ENCODE peak calls at places on chromosomes 11 and 22, in six cellular contexts. One of them, this sample, is unnamed.

GRCh38 chr11:2312232-2313042 is 10.6 kb downstream of the TSPAN32 start:
- DNase-seq in endothelial cell: no peak
- DNase-seq in Peyer's patch: peak; percentile 43
- DNase-seq in AG04450: no peak
- DNase-seq in esophagus squamous epithelium: no peak
- DNase-seq in HFF-Myc: peak; percentile 17
- DNase-seq in this sample: no peak

GRCh38 chr22:50304528-50305392 is 2.7 kb downstream of the PLXNB2 start:
- DNase-seq in esophagus squamous epithelium: no peak
- DNase-seq in Peyer's patch: peak; percentile 68
- DNase-seq in endothelial cell: no peak
- DNase-seq in AG04450: no peak
- DNase-seq in HFF-Myc: no peak
- DNase-seq in this sample: no peak

GRCh38 chr22:37267128-37267587 is 15.2 kb upstream of the CYTH4 start:
- DNase-seq in esophagus squamous epithelium: no peak
- DNase-seq in endothelial cell: peak; percentile 83
- DNase-seq in AG04450: no peak
- DNase-seq in HFF-Myc: no peak
- DNase-seq in Peyer's patch: peak; percentile 63
- DNase-seq in this sample: peak; percentile 80

GRCh38 chr11:121482231-121483129 is 29.7 kb upstream of the SORL1-AS1 start:
- DNase-seq in endothelial cell: no peak
- DNase-seq in HFF-Myc: no peak
- DNase-seq in esophagus squamous epithelium: no peak
- DNase-seq in AG04450: no peak
- DNase-seq in Peyer's patch: no peak
- DNase-seq in this sample: peak; percentile 33

GRCh38 chr11:57493507-57494503 is 21.7 kb downstream of the SLC43A1 start:
- DNase-seq in Peyer's patch: peak; percentile 73
- DNase-seq in AG04450: no peak
- DNase-seq in HFF-Myc: no peak
- DNase-seq in endothelial cell: peak; percentile 62
- DNase-seq in esophagus squamous epithelium: no peak
- DNase-seq in this sample: peak; percentile 64

GRCh38 chr11:77800445-77800844 is 20.1 kb downstream of the RSF1 start:
- DNase-seq in AG04450: no peak
- DNase-seq in Peyer's patch: no peak
- DNase-seq in HFF-Myc: no peak
- DNase-seq in endothelial cell: no peak
- DNase-seq in esophagus squamous epithelium: no peak
- DNase-seq in this sample: no peak

GRCh38 chr22:24414523-24414922 is 12.9 kb upstream of the ADORA2A start:
- DNase-seq in HFF-Myc: no peak
- DNase-seq in endothelial cell: no peak
- DNase-seq in esophagus squamous epithelium: no peak
- DNase-seq in Peyer's patch: peak; percentile 24
- DNase-seq in AG04450: no peak
- DNase-seq in this sample: no peak

GRCh38 chr11:111435046-111435698 is 56.1 kb upstream of the POU2AF1 start:
- DNase-seq in esophagus squamous epithelium: no peak
- DNase-seq in Peyer's patch: no peak
- DNase-seq in HFF-Myc: no peak
- DNase-seq in AG04450: no peak
- DNase-seq in endothelial cell: no peak
- DNase-seq in this sample: no peak

GRCh38 chr22:47369431-47370015 is 607.1 kb downstream of the TBC1D22A start:
- DNase-seq in HFF-Myc: no peak
- DNase-seq in Peyer's patch: no peak
- DNase-seq in AG04450: no peak
- DNase-seq in endothelial cell: no peak
- DNase-seq in esophagus squamous epithelium: no peak
- DNase-seq in this sample: no peak

GRCh38 chr11:67628710-67629385 is 889 bp downstream of the NUDT8 start:
- DNase-seq in Peyer's patch: no peak
- DNase-seq in HFF-Myc: no peak
- DNase-seq in AG04450: no peak
- DNase-seq in endothelial cell: no peak
- DNase-seq in esophagus squamous epithelium: no peak
- DNase-seq in this sample: no peak

GRCh38 chr22:37604875-37605274 is 3.8 kb upstream of the GGA1 start:
- DNase-seq in endothelial cell: no peak
- DNase-seq in AG04450: no peak
- DNase-seq in Peyer's patch: no peak
- DNase-seq in esophagus squamous epithelium: no peak
- DNase-seq in HFF-Myc: no peak
- DNase-seq in this sample: no peak

GRCh38 chr11:128874406-128874805 is 7.3 kb upstream of the KCNJ1 start:
- DNase-seq in esophagus squamous epithelium: no peak
- DNase-seq in endothelial cell: no peak
- DNase-seq in Peyer's patch: no peak
- DNase-seq in AG04450: no peak
- DNase-seq in HFF-Myc: no peak
- DNase-seq in this sample: no peak

DNA sequence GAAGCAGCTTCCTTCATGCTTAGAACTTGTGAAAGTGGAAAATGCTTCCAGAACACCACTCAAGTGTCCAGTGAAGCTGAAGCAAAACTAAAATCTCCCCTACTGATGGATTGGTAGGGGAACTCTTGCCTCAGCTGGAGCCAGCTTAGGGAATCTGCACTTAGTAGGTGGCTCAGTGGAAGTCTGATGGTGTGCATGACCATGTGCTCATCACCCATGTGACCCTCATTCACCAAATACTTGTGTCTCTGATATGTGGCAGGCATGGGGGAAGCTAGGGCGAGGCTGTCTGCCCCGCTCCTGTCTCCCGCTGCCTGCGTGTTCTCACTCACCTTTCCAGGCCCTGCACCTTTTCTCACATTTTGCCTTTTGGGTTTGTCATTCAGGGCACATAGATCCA is 7.2 kb downstream of the TEAD1 start:
- DNase-seq in endothelial cell: no peak
- DNase-seq in esophagus squamous epithelium: no peak
- DNase-seq in HFF-Myc: no peak
- DNase-seq in AG04450: no peak
- DNase-seq in Peyer's patch: no peak
- DNase-seq in this sample: no peak
- TF ChIP-seq CTCF in endothelial cell: no peak
- TF ChIP-seq CTCF in esophagus squamous epithelium: no peak
- TF ChIP-seq CTCF in HFF-Myc: no peak
- TF ChIP-seq CTCF in AG04450: no peak
- TF ChIP-seq CTCF in Peyer's patch: no peak
- TF ChIP-seq CTCF in this sample: no peak

GRCh38 chr11:12813371-12814225 is 139.4 kb downstream of the TEAD1 start:
- DNase-seq in HFF-Myc: no peak
- DNase-seq in esophagus squamous epithelium: no peak
- DNase-seq in endothelial cell: no peak
- DNase-seq in AG04450: peak; percentile 69
- DNase-seq in Peyer's patch: peak; percentile 50
- DNase-seq in this sample: no peak
- TF ChIP-seq CTCF in HFF-Myc: no peak
- TF ChIP-seq CTCF in esophagus squamous epithelium: peak; percentile 50
- TF ChIP-seq CTCF in endothelial cell: no peak
- TF ChIP-seq CTCF in AG04450: no peak
- TF ChIP-seq CTCF in Peyer's patch: no peak
- TF ChIP-seq CTCF in this sample: no peak

DNA sequence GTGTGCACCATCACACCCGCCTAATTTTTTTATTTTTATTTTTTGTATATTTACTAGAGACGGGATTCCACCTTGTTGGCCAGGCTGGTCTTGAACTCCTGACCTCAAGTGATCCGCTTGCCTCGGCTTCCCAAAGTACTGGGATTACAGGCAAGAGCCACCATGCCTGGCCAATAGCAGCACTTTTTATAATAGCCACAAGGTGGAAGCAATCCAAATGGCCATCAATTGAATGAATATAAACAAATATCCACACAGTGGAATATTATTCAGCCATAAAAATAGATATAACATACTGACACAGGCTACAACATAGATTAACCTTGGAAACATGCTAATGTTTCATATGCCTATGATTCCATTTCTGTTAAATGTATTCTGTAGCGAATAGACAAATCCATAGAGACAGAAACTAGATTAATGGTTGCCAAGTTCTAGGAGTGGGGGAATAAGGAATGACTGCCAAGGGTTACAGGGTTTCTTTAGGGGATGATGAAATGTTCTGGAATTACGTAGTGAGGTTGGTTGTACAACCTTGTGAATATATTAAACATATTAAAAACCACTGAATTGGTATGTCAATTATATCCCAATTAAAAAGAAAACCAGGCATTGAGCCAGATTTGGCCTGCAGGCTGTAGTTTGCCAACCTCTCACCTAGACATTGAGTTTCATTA is 4.8 kb downstream of the VPS51 start:
- DNase-seq in endothelial cell: no peak
- DNase-seq in HFF-Myc: no peak
- DNase-seq in AG04450: no peak
- DNase-seq in esophagus squamous epithelium: no peak
- DNase-seq in Peyer's patch: no peak
- DNase-seq in this sample: no peak
- TF ChIP-seq CTCF in endothelial cell: no peak
- TF ChIP-seq CTCF in HFF-Myc: no peak
- TF ChIP-seq CTCF in AG04450: peak; percentile 2
- TF ChIP-seq CTCF in esophagus squamous epithelium: no peak
- TF ChIP-seq CTCF in Peyer's patch: no peak
- TF ChIP-seq CTCF in this sample: no peak

GRCh38 chr11:95739108-95739507 is 50.5 kb downstream of the FAM76B start:
- DNase-seq in endothelial cell: no peak
- DNase-seq in esophagus squamous epithelium: no peak
- DNase-seq in HFF-Myc: no peak
- DNase-seq in Peyer's patch: no peak
- DNase-seq in AG04450: no peak
- DNase-seq in this sample: no peak
- TF ChIP-seq CTCF in endothelial cell: no peak
- TF ChIP-seq CTCF in esophagus squamous epithelium: no peak
- TF ChIP-seq CTCF in HFF-Myc: peak; percentile 21
- TF ChIP-seq CTCF in Peyer's patch: no peak
- TF ChIP-seq CTCF in AG04450: peak; percentile 11
- TF ChIP-seq CTCF in this sample: no peak

DNA sequence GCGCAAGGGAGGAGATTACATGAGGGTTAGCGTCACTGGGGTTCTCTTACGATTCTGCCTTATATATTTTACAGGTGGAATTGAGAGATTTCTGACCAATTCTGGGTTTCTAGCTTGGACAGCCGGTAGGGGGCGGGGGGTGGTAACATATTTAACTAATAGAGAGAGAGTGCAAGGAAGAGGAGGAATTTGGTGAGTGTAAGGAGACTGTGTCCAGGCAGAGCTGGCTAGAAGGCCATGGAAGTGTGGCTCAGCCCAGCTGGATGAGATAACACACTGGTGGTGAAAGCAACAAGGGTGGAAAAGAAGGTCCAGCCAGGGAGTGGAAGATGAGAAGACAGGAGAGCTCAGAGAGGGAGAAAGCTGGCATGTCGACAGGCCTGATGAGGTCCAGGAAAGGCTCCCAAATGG is 56.5 kb downstream of the ST3GAL4 start:
- DNase-seq in esophagus squamous epithelium: no peak
- DNase-seq in AG04450: no peak
- DNase-seq in endothelial cell: no peak
- DNase-seq in Peyer's patch: no peak
- DNase-seq in HFF-Myc: no peak
- DNase-seq in this sample: no peak
- TF ChIP-seq CTCF in esophagus squamous epithelium: no peak
- TF ChIP-seq CTCF in AG04450: peak; percentile 32
- TF ChIP-seq CTCF in endothelial cell: no peak
- TF ChIP-seq CTCF in Peyer's patch: no peak
- TF ChIP-seq CTCF in HFF-Myc: peak; percentile 35
- TF ChIP-seq CTCF in this sample: no peak

GRCh38 chr22:42400811-42401547 is 31.2 kb downstream of the NFAM1 start:
- DNase-seq in AG04450: no peak
- DNase-seq in HFF-Myc: no peak
- DNase-seq in esophagus squamous epithelium: no peak
- DNase-seq in endothelial cell: no peak
- DNase-seq in Peyer's patch: no peak
- DNase-seq in this sample: no peak

GRCh38 chr22:42399315-42400271 is 32.6 kb downstream of the NFAM1 start:
- DNase-seq in esophagus squamous epithelium: no peak
- DNase-seq in HFF-Myc: no peak
- DNase-seq in AG04450: no peak
- DNase-seq in Peyer's patch: no peak
- DNase-seq in endothelial cell: no peak
- DNase-seq in this sample: no peak

GRCh38 chr22:42397332-42398246 is 34.6 kb downstream of the NFAM1 start:
- DNase-seq in endothelial cell: no peak
- DNase-seq in esophagus squamous epithelium: no peak
- DNase-seq in HFF-Myc: no peak
- DNase-seq in Peyer's patch: no peak
- DNase-seq in AG04450: no peak
- DNase-seq in this sample: peak; percentile 36

GRCh38 chr22:42404266-42404665 is 27.9 kb downstream of the NFAM1 start:
- DNase-seq in AG04450: no peak
- DNase-seq in Peyer's patch: no peak
- DNase-seq in esophagus squamous epithelium: no peak
- DNase-seq in endothelial cell: no peak
- DNase-seq in HFF-Myc: no peak
- DNase-seq in this sample: no peak

GRCh38 chr22:42401562-42402334 is 30.5 kb downstream of the NFAM1 start:
- DNase-seq in AG04450: no peak
- DNase-seq in esophagus squamous epithelium: no peak
- DNase-seq in Peyer's patch: no peak
- DNase-seq in endothelial cell: no peak
- DNase-seq in HFF-Myc: no peak
- DNase-seq in this sample: no peak
- TF ChIP-seq CTCF in AG04450: no peak
- TF ChIP-seq CTCF in esophagus squamous epithelium: no peak
- TF ChIP-seq CTCF in Peyer's patch: no peak
- TF ChIP-seq CTCF in endothelial cell: no peak
- TF ChIP-seq CTCF in HFF-Myc: no peak
- TF ChIP-seq CTCF in this sample: no peak

GRCh38 chr11:102254047-102254446 is 63.2 kb upstream of the BIRC3 start:
- DNase-seq in HFF-Myc: no peak
- DNase-seq in endothelial cell: no peak
- DNase-seq in Peyer's patch: no peak
- DNase-seq in esophagus squamous epithelium: no peak
- DNase-seq in AG04450: no peak
- DNase-seq in this sample: no peak
- TF ChIP-seq CTCF in HFF-Myc: peak; percentile 45
- TF ChIP-seq CTCF in endothelial cell: peak; percentile 33
- TF ChIP-seq CTCF in Peyer's patch: peak; percentile 27
- TF ChIP-seq CTCF in esophagus squamous epithelium: no peak
- TF ChIP-seq CTCF in AG04450: peak; percentile 32
- TF ChIP-seq CTCF in this sample: no peak

This sample was measured in activated B cell treated with CpG ODN at 0.5 μM for 24 hours.